ENCODE peak calls at places on chromosomes 6 and 20, in seven cellular contexts. Z, U, B, G, R, P and Y are unnamed samples.

GRCh38 chr6:119514355-119514754 is 164.8 kb upstream of the MAN1A1 start:
- DNase-seq in U (no peak), P (no peak), R (no peak), Z (no peak), B (no peak), G (no peak), Y (no peak)

GRCh38 chr20:36957875-36958667 is 6.6 kb upstream of the SAMHD1 start:
- DNase-seq in P (no peak), G (no peak), B (no peak), U (no peak), R (no peak), Z (no peak), Y (no peak)

GRCh38 chr20:56032251-56032650 is 26.9 kb upstream of the CBLN4 start:
- DNase-seq in R (no peak), U (no peak), Z (no peak), P (peak; percentile 3), G (no peak), B (peak; percentile 2), Y (no peak)

GRCh38 chr20:35091808-35092523 is 641 bp downstream of the TRPC4AP start:
- DNase-seq in B (no peak), Z (peak; percentile 16), G (no peak), P (peak; percentile 25), R (no peak), U (no peak), Y (no peak)

GRCh38 chr6:75368151-75368779 is 83.7 kb upstream of the TMEM30A start:
- DNase-seq in B (peak; percentile 42), G (no peak), R (peak; percentile 46), Z (peak; percentile 22), P (peak; percentile 62), U (no peak), Y (peak; percentile 16)

GRCh38 chr6:107308676-107309075 is 150.7 kb downstream of the PDSS2 start:
- DNase-seq in B (no peak), Z (no peak), G (no peak), P (no peak), R (no peak), U (no peak), Y (no peak)

GRCh38 chr6:98687776-98688175 is 146.6 kb upstream of the POU3F2 start:
- DNase-seq in U (no peak), G (no peak), R (no peak), Z (no peak), P (no peak), B (no peak), Y (no peak)

GRCh38 chr6:159557046-159557445 is 136.0 kb downstream of the SOD2 start:
- DNase-seq in Z (no peak), G (no peak), B (no peak), P (no peak), U (no peak), R (no peak), Y (no peak)

GRCh38 chr6:159125977-159126376 is 43.2 kb upstream of the FNDC1 start:
- DNase-seq in P (no peak), U (no peak), R (no peak), G (no peak), Z (no peak), B (no peak), Y (no peak)

GRCh38 chr20:16459019-16459700 is 114.1 kb downstream of the KIF16B start:
- DNase-seq in Z (peak; percentile 85), B (no peak), R (peak; percentile 55), P (peak; percentile 83), U (no peak), G (no peak), Y (no peak)

GRCh38 chr6:132843316-132844040 is 29.1 kb downstream of the RPS12 start:
- DNase-seq in B (no peak), U (no peak), G (no peak), Z (no peak), R (no peak), P (no peak), Y (no peak)

GRCh38 chr20:8424010-8424409 is 291.9 kb downstream of the PLCB1 start:
- DNase-seq in Z (peak; percentile 86), U (no peak), G (no peak), P (no peak), B (no peak), R (no peak), Y (no peak)

GRCh38 chr20:51221791-51222408 is 199.0 kb upstream of the KCNG1 start:
- DNase-seq in B (peak; percentile 40), G (no peak), U (no peak), P (peak; percentile 83), R (peak; percentile 31), Z (peak; percentile 68), Y (no peak)

GRCh38 chr6:43645613-43645964 is 753 bp downstream of the RSPH9 start:
- DNase-seq in R (no peak), P (no peak), Z (no peak), U (no peak), B (no peak), G (no peak), Y (no peak)

GRCh38 chr20:10228330-10228729 is 9.7 kb downstream of the SNAP25 start:
- DNase-seq in R (peak; percentile 53), P (peak; percentile 52), G (no peak), U (no peak), Z (no peak), B (no peak), Y (no peak)

GRCh38 chr6:93786474-93787330 is 367.3 kb upstream of the EPHA7 start:
- DNase-seq in G (no peak), Z (no peak), B (no peak), U (no peak), R (no peak), P (no peak), Y (no peak)

GRCh38 chr20:22333885-22334545 is 250.4 kb downstream of the FOXA2 start:
- DNase-seq in G (peak; percentile 63), R (peak; percentile 40), B (peak; percentile 38), Z (peak; percentile 47), U (peak; percentile 18), P (peak; percentile 66), Y (no peak)
- TF ChIP-seq CTCF in G (peak; percentile 82), R (peak; percentile 89), B (peak; percentile 57), Z (peak; percentile 68), U (peak; percentile 59), P (peak; percentile 78), Y (peak; percentile 54)

GRCh38 chr20:62141397-62142251 is 1.6 kb downstream of the PSMA7 start:
- DNase-seq in P (peak; percentile 42), B (no peak), U (no peak), R (peak; percentile 51), Z (peak; percentile 38), G (no peak), Y (no peak)
- TF ChIP-seq CTCF in P (no peak), B (no peak), U (no peak), R (peak; percentile 9), Z (peak; percentile 38), G (peak; percentile 46), Y (peak; percentile 35)

GRCh38 chr20:33415948-33416347 is 14.6 kb upstream of the CDK5RAP1 start:
- DNase-seq in G (peak; percentile 26), B (no peak), R (peak; percentile 59), Z (peak; percentile 35), P (peak; percentile 77), U (no peak), Y (no peak)
- TF ChIP-seq CTCF in G (peak; percentile 65), B (peak; percentile 46), R (no peak), Z (peak; percentile 48), P (peak; percentile 42), U (peak; percentile 48), Y (peak; percentile 50)

GRCh38 chr6:161395832-161396231 is 122.0 kb upstream of the AGPAT4 start:
- DNase-seq in Z (no peak), P (no peak), U (no peak), B (no peak), G (no peak), R (no peak), Y (no peak)

GRCh38 chr6:161396539-161396938 is 122.7 kb upstream of the AGPAT4 start:
- DNase-seq in B (no peak), U (no peak), Z (no peak), G (no peak), P (peak; percentile 44), R (no peak), Y (no peak)

GRCh38 chr6:161393292-161393691 is 119.4 kb upstream of the AGPAT4 start:
- DNase-seq in P (no peak), G (no peak), U (no peak), R (no peak), Z (no peak), B (no peak), Y (no peak)

GRCh38 chr6:161394437-161394836 is 120.6 kb upstream of the AGPAT4 start:
- DNase-seq in R (no peak), G (no peak), Z (no peak), P (no peak), U (no peak), B (no peak), Y (no peak)

DNA sequence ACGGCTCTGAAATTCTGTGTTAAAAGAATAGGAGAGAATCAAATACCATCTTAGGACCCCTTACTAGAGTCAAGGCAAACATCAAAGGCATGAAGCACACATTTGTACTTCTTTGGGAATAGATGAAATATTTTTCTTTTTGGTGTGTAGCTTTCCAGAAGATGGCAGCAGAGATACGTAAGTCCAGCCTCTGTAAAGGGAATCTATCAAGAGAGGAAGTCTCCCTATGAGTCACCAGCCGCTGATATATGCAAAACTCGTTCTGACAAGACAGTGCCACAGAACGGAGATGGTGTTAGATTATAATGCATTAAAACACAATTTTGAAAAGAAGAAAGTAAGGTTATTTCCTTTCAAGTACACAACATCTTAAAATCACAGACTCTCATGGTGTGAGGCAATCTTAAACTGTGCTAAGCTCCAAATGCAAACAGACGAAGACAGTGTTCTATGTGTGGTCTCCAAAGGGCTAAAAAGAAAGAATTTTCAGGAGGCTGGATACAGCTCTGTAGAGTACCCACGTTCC is 120.0 kb upstream of the AGPAT4 start:
- DNase-seq in P (peak; percentile 91), U (no peak), Z (peak; percentile 90), B (peak; percentile 75), R (peak; percentile 82), G (peak; percentile 46), Y (no peak)
- TF ChIP-seq CTCF in P (peak; percentile 56), U (peak; percentile 79), Z (peak; percentile 81), B (peak; percentile 76), R (peak; percentile 53), G (peak; percentile 83), Y (peak; percentile 76)

GRCh38 chr6:84263557-84263956 is 36.1 kb upstream of the CEP162 start:
- DNase-seq in R (peak; percentile 8), U (no peak), Z (no peak), B (no peak), G (no peak), P (peak; percentile 34), Y (no peak)
- TF ChIP-seq CTCF in R (no peak), U (no peak), Z (no peak), B (no peak), G (no peak), P (no peak), Y (no peak)

GRCh38 chr6:129195666-129196065 is 312.7 kb downstream of the LAMA2 start:
- DNase-seq in G (no peak), P (no peak), Z (no peak), U (no peak), R (no peak), B (no peak), Y (no peak)
- TF ChIP-seq CTCF in G (no peak), P (no peak), Z (no peak), U (no peak), R (no peak), B (no peak), Y (no peak)

GRCh38 chr6:169034523-169035167 is 219.0 kb downstream of the THBS2 start:
- DNase-seq in U (no peak), P (peak; percentile 48), B (no peak), R (no peak), G (no peak), Z (peak; percentile 10), Y (no peak)
- TF ChIP-seq CTCF in U (no peak), P (no peak), B (no peak), R (no peak), G (no peak), Z (no peak), Y (no peak)